ENCODE peak calls at places on chromosomes 3 and 15, in six cellular contexts. P is HepG2, U is H1, B is SK-N-SH, G is K562, W is GM12878. V is an unnamed sample.

GRCh38 chr15:39124155-39124924 is 456.5 kb upstream of the THBS1 start:
- DNase-seq in P (peak; percentile 50), U (no peak), B (no peak), G (no peak), W (no peak), V (no peak)

GRCh38 chr3:181824961-181825360 is 113.2 kb downstream of the SOX2 start:
- DNase-seq in P (no peak), U (no peak), B (no peak), G (no peak), W (no peak), V (no peak)

GRCh38 chr3:139830817-139831216 is 104.2 kb upstream of the CLSTN2 start:
- DNase-seq in P (no peak), U (no peak), B (peak; percentile 76), G (no peak), W (no peak), V (no peak)

GRCh38 chr15:31200735-31201151 is 99.2 kb upstream of the TRPM1 start:
- DNase-seq in P (peak; percentile 46), U (no peak), B (peak; percentile 59), G (peak; percentile 38), W (no peak), V (peak; percentile 23)

GRCh38 chr3:144259267-144259666 is 287.6 kb downstream of the DIPK2A start:
- DNase-seq in P (no peak), U (no peak), B (no peak), G (no peak), W (no peak), V (no peak)

GRCh38 chr3:197577366-197578074 is 21.8 kb upstream of the BDH1 start:
- DNase-seq in P (no peak), U (no peak), B (no peak), G (peak; percentile 54), W (no peak), V (no peak)

GRCh38 chr3:140250010-140250825 is 315.2 kb downstream of the CLSTN2 start:
- DNase-seq in P (no peak), U (no peak), B (no peak), G (no peak), W (no peak), V (no peak)

GRCh38 chr3:131217296-131217741 is 164.3 kb upstream of the NUDT16 start:
- DNase-seq in P (no peak), U (no peak), B (no peak), G (no peak), W (no peak), V (no peak)

GRCh38 chr3:129623447-129624118 is 17.1 kb upstream of the PLXND1 start:
- DNase-seq in P (no peak), U (no peak), B (peak; percentile 27), G (no peak), W (no peak), V (no peak)

GRCh38 chr3:11091088-11091590 is 63.2 kb upstream of the HRH1 start:
- DNase-seq in P (no peak), U (no peak), B (no peak), G (no peak), W (no peak), V (no peak)

GRCh38 chr15:31387483-31388118 is 61.0 kb downstream of the KLF13 start:
- DNase-seq in P (no peak), U (no peak), B (peak; percentile 86), G (no peak), W (no peak), V (no peak)

GRCh38 chr15:28114721-28115622 is 15.9 kb upstream of the OCA2 start:
- DNase-seq in P (no peak), U (no peak), B (no peak), G (no peak), W (no peak), V (no peak)

GRCh38 chr15:34154725-34155204 is 52.9 kb downstream of the PGBD4 start:
- DNase-seq in P (no peak), U (no peak), B (no peak), G (no peak), W (no peak), V (no peak)

GRCh38 chr15:82106671-82107070 is 60.9 kb upstream of the MEX3B start:
- DNase-seq in P (no peak), U (no peak), B (no peak), G (no peak), W (no peak), V (no peak)

GRCh38 chr3:179702271-179702947 is 49.6 kb downstream of the USP13 start:
- DNase-seq in P (no peak), U (no peak), B (no peak), G (no peak), W (no peak), V (no peak)

GRCh38 chr3:44999782-45000181 is 23.7 kb downstream of the EXOSC7 start:
- DNase-seq in P (no peak), U (no peak), B (no peak), G (no peak), W (no peak), V (no peak)

GRCh38 chr3:43425829-43426228 is 139.5 kb downstream of the SNRK start:
- DNase-seq in P (no peak), U (no peak), B (no peak), G (no peak), W (no peak), V (no peak)

GRCh38 chr3:128549283-128550112 is 56.5 kb upstream of the GATA2 start:
- DNase-seq in P (peak; percentile 12), U (no peak), B (peak; percentile 80), G (peak; percentile 81), W (no peak), V (no peak)

GRCh38 chr3:42980209-42980608 is 1.1 kb downstream of the GASK1A start:
- DNase-seq in P (no peak), U (no peak), B (no peak), G (no peak), W (no peak), V (no peak)

GRCh38 chr3:49665822-49666519 is 8.2 kb upstream of the APEH start:
- DNase-seq in P (peak; percentile 54), U (no peak), B (no peak), G (no peak), W (no peak), V (no peak)

GRCh38 chr3:101690972-101691371 is 4.5 kb upstream of the RPL24 start:
- DNase-seq in P (no peak), U (no peak), B (no peak), G (peak; percentile 29), W (no peak), V (peak; percentile 21)

GRCh38 chr3:187694801-187695200 is 7.6 kb downstream of the RTP2 start:
- DNase-seq in P (no peak), U (no peak), B (no peak), G (no peak), W (no peak), V (no peak)

GRCh38 chr3:125168711-125169410 is 43.7 kb downstream of the SLC12A8 start:
- DNase-seq in P (no peak), U (no peak), B (no peak), G (no peak), W (no peak), V (no peak)

GRCh38 chr15:47985568-47985967 is 135.2 kb upstream of the SLC24A5 start:
- DNase-seq in P (no peak), U (no peak), B (no peak), G (no peak), W (no peak), V (no peak)

GRCh38 chr15:80576519-80577090 is 118.5 kb upstream of the ABHD17C start:
- DNase-seq in P (no peak), U (no peak), B (no peak), G (no peak), W (no peak), V (no peak)

GRCh38 chr15:44102675-44103254 is 92.3 kb downstream of the FRMD5 start:
- DNase-seq in P (peak; percentile 75), U (no peak), B (no peak), G (no peak), W (no peak), V (no peak)

GRCh38 chr15:51190424-51191068 is 95.8 kb upstream of the TNFAIP8L3 start:
- DNase-seq in P (no peak), U (no peak), B (no peak), G (no peak), W (no peak), V (no peak)
- TF ChIP-seq GABPA in P (no peak), U (no peak), B (no peak), G (no peak), W (no peak), V (no peak)

GRCh38 chr15:85142324-85142723 is 160.7 kb downstream of the PDE8A start:
- DNase-seq in P (no peak), U (no peak), B (no peak), G (no peak), W (no peak), V (no peak)
- TF ChIP-seq GABPA in P (no peak), U (no peak), B (no peak), G (no peak), W (no peak), V (no peak)

DNA sequence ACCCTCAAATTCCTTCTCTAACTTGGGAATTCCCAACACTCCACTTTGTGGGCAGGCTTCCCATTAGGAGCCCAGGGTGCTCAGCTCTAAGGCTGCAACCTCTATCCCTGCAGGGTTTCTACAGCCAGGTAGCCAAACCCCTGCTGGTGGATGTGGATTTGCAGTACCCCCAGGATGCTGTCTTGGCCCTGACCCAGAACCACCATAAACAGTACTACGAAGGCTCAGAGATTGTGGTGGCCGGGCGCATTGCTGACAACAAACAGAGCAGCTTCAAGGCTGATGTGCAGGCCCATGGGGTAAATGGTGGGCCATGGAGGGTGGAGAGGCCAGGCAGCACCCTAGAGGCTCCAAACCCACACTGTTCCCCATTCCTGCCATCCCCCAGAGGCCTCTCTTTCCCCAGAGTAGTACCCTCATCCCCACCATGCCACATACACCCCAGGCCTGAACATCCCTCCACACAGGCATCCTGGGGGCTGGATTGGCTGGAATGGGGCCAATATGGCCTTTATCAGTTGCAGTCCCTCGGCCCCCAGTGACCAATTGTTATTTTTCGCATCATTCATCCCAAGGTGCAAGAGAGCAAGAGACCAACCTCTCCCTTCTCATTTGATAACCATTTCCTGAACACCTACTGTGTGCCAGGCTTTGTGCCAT is 7.7 kb downstream of the ITIH1 start:
- DNase-seq in P (no peak), U (no peak), B (no peak), G (no peak), W (no peak), V (no peak)
- TF ChIP-seq GABPA in P (no peak), U (no peak), B (no peak), G (no peak), W (no peak), V (no peak)

GRCh38 chr15:69093614-69094013 is 66.8 kb upstream of the GLCE start:
- DNase-seq in P (no peak), U (no peak), B (no peak), G (no peak), W (no peak), V (no peak)

GRCh38 chr15:69098688-69099087 is 61.7 kb upstream of the GLCE start:
- DNase-seq in P (no peak), U (no peak), B (no peak), G (no peak), W (no peak), V (no peak)

GRCh38 chr15:69095280-69095679 is 65.2 kb upstream of the GLCE start:
- DNase-seq in P (no peak), U (no peak), B (no peak), G (no peak), W (no peak), V (no peak)

GRCh38 chr15:69094124-69095030 is 66.1 kb upstream of the GLCE start:
- DNase-seq in P (no peak), U (no peak), B (peak; percentile 47), G (no peak), W (no peak), V (no peak)

DNA sequence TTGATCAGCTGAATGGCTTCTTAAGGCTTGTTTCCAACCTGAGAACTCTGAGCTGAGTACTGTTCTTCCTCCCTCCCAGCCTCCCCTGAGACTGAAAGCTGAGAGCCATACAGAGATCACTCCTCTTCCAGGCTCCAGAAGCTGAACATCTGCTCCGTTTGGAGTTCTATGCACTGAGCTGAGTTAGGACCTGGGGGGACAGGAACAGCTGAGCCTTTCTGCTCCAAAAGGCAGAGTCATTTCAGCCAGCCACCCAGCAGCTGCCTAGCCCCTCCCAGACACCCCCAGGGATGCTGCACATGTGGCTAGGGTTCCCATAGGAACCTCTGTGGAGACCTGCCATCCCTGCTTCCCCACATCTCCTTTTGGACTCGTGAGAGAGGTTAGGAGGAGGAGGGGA is 64.2 kb upstream of the GLCE start:
- DNase-seq in P (no peak), U (no peak), B (no peak), G (no peak), W (no peak), V (no peak)
- TF ChIP-seq GABPA in P (no peak), U (no peak), B (no peak), G (no peak), W (no peak), V (no peak)